ENCODE peak calls at places on chromosome 2, in five cellular contexts. B is memory B cell, U is GM13977, I is SJSA1, C is HT1080. M is an unnamed sample.

GRCh38 chr2:50849205-50849604 is 182.7 kb downstream of the NRXN1 start:
- DNase-seq in C (no peak), B (no peak), I (no peak), U (no peak), M (no peak)

GRCh38 chr2:224253464-224253863 is 148.4 kb downstream of the FAM124B start:
- DNase-seq in I (no peak), B (no peak), U (no peak), C (no peak), M (no peak)

GRCh38 chr2:109055435-109055834 is 66.4 kb upstream of the EDAR start:
- DNase-seq in U (no peak), C (no peak), B (no peak), I (no peak), M (no peak)

GRCh38 chr2:48829569-48829968 is 74.0 kb upstream of the LHCGR start:
- DNase-seq in I (no peak), U (no peak), B (no peak), C (no peak), M (no peak)

GRCh38 chr2:164933751-164934189 is 21.6 kb downstream of the SLC38A11 start:
- DNase-seq in B (no peak), I (no peak), C (no peak), U (no peak), M (no peak)

GRCh38 chr2:96895032-96895708 is 25.3 kb upstream of the SEMA4C start:
- DNase-seq in C (no peak), I (no peak), U (no peak), B (no peak), M (no peak)

GRCh38 chr2:39523308-39524044 is 86.4 kb upstream of the MAP4K3 start:
- DNase-seq in U (no peak), I (peak; percentile 82), C (peak; percentile 89), B (no peak), M (no peak)

GRCh38 chr2:240137596-240138274 is 1.6 kb upstream of the COPS9 start:
- DNase-seq in U (no peak), C (no peak), I (no peak), B (no peak), M (no peak)

GRCh38 chr2:74333896-74334586 is 9.2 kb downstream of the SLC4A5 start:
- DNase-seq in I (no peak), C (no peak), B (no peak), U (no peak), M (no peak)

GRCh38 chr2:27308359-27308875 is at the start of gene UCN:
- DNase-seq in C (no peak), B (no peak), I (no peak), U (no peak), M (no peak)

GRCh38 chr2:33033524-33034150 is 86.9 kb downstream of the LTBP1 start:
- DNase-seq in B (no peak), C (peak; percentile 47), U (peak; percentile 9), I (peak; percentile 34), M (no peak)

GRCh38 chr2:23684540-23685176 is 242.3 kb downstream of the ATAD2B start:
- DNase-seq in I (no peak), B (no peak), U (no peak), C (no peak), M (no peak)

GRCh38 chr2:6072757-6073156 is 380.6 kb downstream of the SOX11 start:
- DNase-seq in U (no peak), I (no peak), C (no peak), B (no peak), M (no peak)

GRCh38 chr2:218001629-218002028 is 1.2 kb downstream of the TNS1 start:
- DNase-seq in U (no peak), C (no peak), I (no peak), B (no peak), M (no peak)

GRCh38 chr2:221572821-221573429 is 821 bp upstream of the EPHA4 start:
- DNase-seq in C (peak; percentile 46), I (no peak), B (no peak), U (peak; percentile 52), M (no peak)

GRCh38 chr2:11275910-11276309 is 68.5 kb downstream of the ROCK2 start:
- DNase-seq in B (no peak), U (no peak), I (no peak), C (no peak), M (no peak)

GRCh38 chr2:43149482-43150107 is 76.8 kb downstream of the ZFP36L2 start:
- DNase-seq in I (no peak), B (no peak), U (no peak), C (no peak), M (no peak)

GRCh38 chr2:10326707-10327594 is 24.2 kb downstream of the HPCAL1 start:
- DNase-seq in U (no peak), C (no peak), I (no peak), B (no peak), M (no peak)

GRCh38 chr2:127562930-127563329 is 27.4 kb downstream of the MYO7B start:
- DNase-seq in I (no peak), U (no peak), B (no peak), C (no peak), M (no peak)

GRCh38 chr2:180644709-180645108 is 335.7 kb upstream of the UBE2E3 start:
- DNase-seq in B (no peak), U (no peak), C (peak; percentile 81), I (no peak), M (no peak)

GRCh38 chr2:197867630-197868029 is 63.2 kb downstream of the PLCL1 start:
- DNase-seq in C (no peak), I (no peak), U (no peak), B (no peak), M (no peak)

GRCh38 chr2:219944861-219945260 is 317.4 kb downstream of the SLC4A3 start:
- DNase-seq in U (no peak), C (no peak), B (no peak), I (no peak), M (no peak)

GRCh38 chr2:20073462-20073861 is 22.0 kb upstream of the LAPTM4A start:
- DNase-seq in C (no peak), I (no peak), B (no peak), U (no peak), M (no peak)

GRCh38 chr2:203782262-203782976 is 76.0 kb downstream of the CD28 start:
- DNase-seq in U (peak; percentile 72), I (peak; percentile 34), B (no peak), C (peak; percentile 95), M (peak; percentile 12)

GRCh38 chr2:62224976-62225375 is 29.1 kb downstream of the B3GNT2 start:
- DNase-seq in U (no peak), I (no peak), C (no peak), B (no peak), M (no peak)

GRCh38 chr2:71419145-71419544 is 34.2 kb upstream of the DYSF start:
- DNase-seq in B (no peak), I (no peak), U (no peak), C (no peak), M (no peak)

M was measured in naive B cell.